ENCODE peak calls at places on chromosomes 6 and 20, in four cellular contexts. E is kidney, M is hepatocyte, Y is osteocyte. Q is an unnamed sample.

GRCh38 chr6:11069760-11070159 is 23.9 kb upstream of the SMIM13 start:
- DNase-seq in E (no peak), M (no peak), Y (no peak), Q (no peak)

GRCh38 chr6:79334674-79335073 is 100.2 kb upstream of the HMGN3 start:
- DNase-seq in E (no peak), M (no peak), Y (no peak), Q (no peak)

GRCh38 chr6:35919827-35920751 is 809 bp downstream of the SRPK1 start:
- DNase-seq in E (peak), M (peak), Y (peak), Q (peak)

GRCh38 chr6:157428418-157429202 is 47.6 kb downstream of the ZDHHC14 start:
- DNase-seq in E (no peak), M (peak), Y (no peak), Q (no peak)

GRCh38 chr6:47897233-47897632 is 115.4 kb downstream of the OPN5 start:
- DNase-seq in E (no peak), M (no peak), Y (no peak), Q (no peak)

GRCh38 chr6:166556871-166557322 is 29.6 kb downstream of the RAMACL start:
- DNase-seq in E (peak), M (no peak), Y (peak), Q (no peak)

GRCh38 chr6:166282394-166283032 is 25.7 kb downstream of the PRR18 start:
- DNase-seq in E (no peak), M (no peak), Y (peak), Q (no peak)

GRCh38 chr20:38275815-38276550 is 15.4 kb upstream of the KIAA1755 start:
- DNase-seq in E (no peak), M (no peak), Y (no peak), Q (no peak)

GRCh38 chr6:121994936-121995335 is 404.5 kb upstream of the HSF2 start:
- DNase-seq in E (no peak), M (no peak), Y (no peak), Q (no peak)

GRCh38 chr6:3825331-3825831 is 23.8 kb upstream of the FAM50B start:
- DNase-seq in E (no peak), M (peak), Y (peak), Q (no peak)

GRCh38 chr6:11246722-11247121 is 14.3 kb upstream of the NEDD9 start:
- DNase-seq in E (no peak), M (no peak), Y (no peak), Q (no peak)

GRCh38 chr6:31179042-31179386 is 8.5 kb upstream of the POU5F1 start:
- DNase-seq in E (no peak), M (no peak), Y (no peak), Q (no peak)

GRCh38 chr6:107670792-107671199 is 153.3 kb downstream of the SCML4 start:
- DNase-seq in E (no peak), M (peak), Y (no peak), Q (no peak)

GRCh38 chr6:111437573-111437972 is 45.4 kb downstream of the REV3L start:
- DNase-seq in E (no peak), M (no peak), Y (no peak), Q (no peak)

GRCh38 chr6:44655368-44656342 is 268.1 kb downstream of the CDC5L start:
- DNase-seq in E (peak), M (peak), Y (peak), Q (peak)

GRCh38 chr6:44251576-44252524 is 4.9 kb downstream of the HSP90AB1 start:
- DNase-seq in E (no peak), M (no peak), Y (no peak), Q (no peak)

GRCh38 chr20:57460781-57461465 is 64.0 kb downstream of the CTCFL start:
- DNase-seq in E (no peak), M (no peak), Y (no peak), Q (no peak)

GRCh38 chr6:12112540-12113189 is 100.6 kb downstream of the HIVEP1 start:
- DNase-seq in E (no peak), M (no peak), Y (no peak), Q (no peak)

GRCh38 chr6:138336221-138336620 is 41.5 kb upstream of the SMIM28 start:
- DNase-seq in E (no peak), M (no peak), Y (peak), Q (no peak)

GRCh38 chr6:52361945-52362442 is at the start of gene PAQR8:
- DNase-seq in E (peak), M (peak), Y (peak), Q (peak)

GRCh38 chr20:17742426-17743130 is 42.8 kb downstream of the BANF2 start:
- DNase-seq in E (no peak), M (no peak), Y (no peak), Q (no peak)

GRCh38 chr6:87879144-87879861 is 168.3 kb upstream of the SPACA1 start:
- DNase-seq in E (no peak), M (no peak), Y (no peak), Q (no peak)

GRCh38 chr6:44133003-44133931 is 5.9 kb downstream of the TMEM63B start:
- DNase-seq in E (no peak), M (peak), Y (peak), Q (no peak)

GRCh38 chr6:158648682-158649131 is 1.1 kb upstream of the SYTL3 start:
- DNase-seq in E (peak), M (peak), Y (no peak), Q (no peak)

GRCh38 chr6:111076024-111076680 is 11.2 kb upstream of the SLC16A10 start:
- DNase-seq in E (no peak), M (no peak), Y (no peak), Q (no peak)

GRCh38 chr6:14635933-14636599 is 518.5 kb downstream of the CD83 start:
- DNase-seq in E (no peak), M (no peak), Y (no peak), Q (no peak)

GRCh38 chr6:160992323-160993314 is 1.1 kb downstream of the MAP3K4 start:
- DNase-seq in E (no peak), M (peak), Y (no peak), Q (peak)

GRCh38 chr6:26306248-26306647 is 58.8 kb upstream of the BTN3A2 start:
- DNase-seq in E (no peak), M (no peak), Y (no peak), Q (no peak)

GRCh38 chr20:35317416-35317815 is 25.2 kb upstream of the FAM83C start:
- DNase-seq in E (no peak), M (no peak), Y (no peak), Q (no peak)